ENCODE peak calls at places on chromosome 5, in four cellular contexts. L is K562, A is OCI-LY7, Z is fibroblast of lung. O is an unnamed sample. For H4K20me1, the result is how much of the 10 kb centered on the place peaks cover.

GRCh38 chr5:32584651-32585050 is 706 bp upstream of the SUB1 start:
- DNase-seq in L (no peak), A (no peak), Z (no peak), O (no peak)

GRCh38 chr5:140325486-140325885 is 20.9 kb downstream of the HBEGF start:
- DNase-seq in L (no peak), A (no peak), Z (no peak), O (no peak)

GRCh38 chr5:103425686-103426454 is 136.7 kb downstream of the NUDT12 start:
- DNase-seq in L (no peak), A (no peak), Z (peak), O (no peak)

GRCh38 chr5:106017243-106017857 is 1653.4 kb downstream of the EFNA5 start:
- DNase-seq in L (no peak), A (no peak), Z (no peak), O (no peak)

GRCh38 chr5:72584466-72584865 is 77.3 kb upstream of the ZNF366 start:
- DNase-seq in L (peak), A (no peak), Z (no peak), O (no peak)

GRCh38 chr5:30894811-30895210 is 298.7 kb upstream of the CDH6 start:
- DNase-seq in L (no peak), A (no peak), Z (peak), O (no peak)

GRCh38 chr5:109853362-109853761 is 163.6 kb downstream of the MAN2A1 start:
- DNase-seq in L (no peak), A (no peak), Z (peak), O (no peak)

GRCh38 chr5:170353011-170353890 is 35.9 kb downstream of the KCNMB1 start:
- DNase-seq in L (no peak), A (no peak), Z (no peak), O (peak)

GRCh38 chr5:95043234-95043633 is 241.7 kb downstream of the MCTP1 start:
- DNase-seq in L (peak), A (no peak), Z (no peak), O (no peak)

GRCh38 chr5:142300677-142301076 is 24.1 kb downstream of the SPRY4 start:
- DNase-seq in L (no peak), A (no peak), Z (no peak), O (no peak)

GRCh38 chr5:56456002-56456401 is 222.9 kb upstream of the ANKRD55 start:
- DNase-seq in L (no peak), A (no peak), Z (peak), O (no peak)

GRCh38 chr5:55073211-55073610 is 29.2 kb upstream of the GZMA start:
- DNase-seq in L (no peak), A (no peak), Z (no peak), O (no peak)

DNA sequence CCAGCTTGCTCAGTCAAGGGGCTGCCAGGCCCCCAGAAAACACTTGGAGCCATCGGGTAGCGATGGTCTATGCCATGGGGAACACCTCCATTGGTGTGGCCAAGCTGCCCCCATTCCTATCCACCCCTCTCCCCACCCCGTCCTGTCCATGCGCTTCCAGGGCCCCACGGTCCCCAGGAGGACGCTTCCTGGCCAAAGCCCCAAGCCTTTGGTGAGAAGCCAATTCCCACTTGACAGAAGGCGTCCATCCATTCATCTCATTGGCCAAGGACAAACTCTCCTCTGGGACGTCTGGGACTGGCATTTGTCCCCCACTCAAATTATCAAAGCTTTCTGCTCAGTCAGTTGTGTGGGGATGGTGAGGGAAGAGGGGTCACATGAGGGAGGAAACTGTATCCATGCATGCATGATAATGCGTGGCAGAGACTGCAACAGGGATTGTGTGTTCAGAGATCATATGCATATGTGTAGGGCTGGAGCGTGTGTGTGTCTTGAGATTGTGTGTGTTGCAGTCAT is 9.5 kb downstream of the CPLX2 start:
- DNase-seq in L (no peak), A (no peak), Z (no peak), O (no peak)
- H4K20me1 ChIP-seq in L (under half), A (under half), Z (under half), O (under half)

GRCh38 chr5:14180437-14180836 is 37.3 kb downstream of the TRIO start:
- DNase-seq in L (no peak), A (no peak), Z (no peak), O (no peak)

GRCh38 chr5:14177651-14178050 is 34.5 kb downstream of the TRIO start:
- DNase-seq in L (no peak), A (no peak), Z (no peak), O (no peak)

GRCh38 chr5:14178671-14179211 is 35.6 kb downstream of the TRIO start:
- DNase-seq in L (no peak), A (no peak), Z (peak), O (peak)

GRCh38 chr5:14178091-14178490 is 34.9 kb downstream of the TRIO start:
- DNase-seq in L (no peak), A (no peak), Z (peak), O (no peak)

GRCh38 chr5:14179446-14179845 is 36.3 kb downstream of the TRIO start:
- DNase-seq in L (no peak), A (no peak), Z (peak), O (no peak)
- H4K20me1 ChIP-seq in L (under half), A (under half), Z (under half), O (half or more)

GRCh38 chr5:1494780-1495524 is 28.8 kb downstream of the LPCAT1 start:
- DNase-seq in L (no peak), A (peak), Z (no peak), O (no peak)
- H4K20me1 ChIP-seq in L (under half), A (under half), Z (under half), O (under half)

GRCh38 chr5:131769337-131769736 is 27.5 kb downstream of the FNIP1 start:
- DNase-seq in L (no peak), A (no peak), Z (no peak), O (no peak)

GRCh38 chr5:131765261-131765660 is 31.6 kb downstream of the FNIP1 start:
- DNase-seq in L (no peak), A (no peak), Z (no peak), O (no peak)

GRCh38 chr5:131766689-131767088 is 30.1 kb downstream of the FNIP1 start:
- DNase-seq in L (no peak), A (no peak), Z (no peak), O (no peak)

GRCh38 chr5:131769961-131770360 is 26.9 kb downstream of the FNIP1 start:
- DNase-seq in L (no peak), A (no peak), Z (peak), O (no peak)

DNA sequence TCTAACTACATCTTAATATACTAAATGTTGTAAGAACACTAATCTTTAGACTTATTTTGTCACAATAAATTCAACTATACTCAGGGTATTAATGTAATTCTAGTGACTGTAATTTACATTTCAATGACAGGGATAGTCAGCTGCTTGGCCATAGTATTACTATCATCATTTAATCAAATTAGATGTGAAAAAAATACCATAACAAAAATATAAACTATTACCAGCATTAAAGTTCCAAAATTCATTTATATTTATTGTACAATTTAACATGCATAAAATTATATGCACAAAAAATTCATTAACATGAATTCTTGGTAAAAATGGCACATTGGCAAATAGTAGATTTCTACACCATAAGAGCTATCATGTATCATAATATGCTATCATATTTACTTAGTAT is 28.9 kb downstream of the FNIP1 start:
- DNase-seq in L (no peak), A (no peak), Z (no peak), O (no peak)
- H4K20me1 ChIP-seq in L (under half), A (under half), Z (under half), O (under half)

GRCh38 chr5:14245526-14245925 is 102.4 kb downstream of the TRIO start:
- DNase-seq in L (no peak), A (no peak), Z (no peak), O (no peak)

GRCh38 chr5:14244721-14245518 is 101.8 kb downstream of the TRIO start:
- DNase-seq in L (no peak), A (no peak), Z (peak), O (no peak)

GRCh38 chr5:14243768-14244167 is 100.6 kb downstream of the TRIO start:
- DNase-seq in L (no peak), A (no peak), Z (no peak), O (no peak)

GRCh38 chr5:14247054-14247386 is 103.9 kb downstream of the TRIO start:
- DNase-seq in L (no peak), A (no peak), Z (no peak), O (peak)

DNA sequence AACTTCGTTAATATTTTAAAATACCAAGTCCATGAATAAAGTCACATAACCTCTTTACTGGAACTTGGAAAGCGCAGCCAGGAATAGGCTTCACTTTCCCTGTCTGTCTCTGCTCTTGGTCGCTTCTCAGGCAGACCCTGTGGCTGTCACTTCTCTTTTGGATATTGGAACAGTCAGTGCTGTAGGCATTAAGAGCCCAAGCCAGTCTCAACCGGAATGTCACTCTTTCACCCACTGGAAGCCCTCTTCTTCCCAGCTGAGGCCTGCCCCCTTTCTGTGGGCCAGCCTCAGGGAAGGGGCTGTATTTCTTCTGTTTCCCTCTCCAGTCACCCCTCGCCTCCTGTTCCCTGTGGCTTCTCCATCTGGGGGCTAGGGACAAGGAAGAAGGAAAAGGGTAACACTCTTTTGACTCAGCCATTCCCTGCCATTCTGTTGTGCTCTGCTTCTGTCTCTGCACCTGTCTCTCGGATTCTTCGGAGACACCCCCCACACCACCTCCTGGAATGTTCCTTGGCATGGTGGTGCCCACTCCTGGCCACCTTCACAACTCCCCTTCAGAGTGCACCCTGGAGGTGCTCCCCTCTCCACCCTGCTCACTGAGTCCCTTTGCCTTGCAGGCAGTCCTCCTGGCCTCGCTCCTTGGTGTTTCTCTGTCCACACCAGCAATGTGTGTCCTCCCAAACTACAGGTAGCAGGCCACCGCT is 103.4 kb downstream of the TRIO start:
- DNase-seq in L (no peak), A (no peak), Z (no peak), O (peak)
- H4K20me1 ChIP-seq in L (under half), A (under half), Z (under half), O (half or more)

GRCh38 chr5:114369680-114370417 is 8.0 kb downstream of the KCNN2 start:
- DNase-seq in L (no peak), A (no peak), Z (no peak), O (no peak)
- H4K20me1 ChIP-seq in L (under half), A (under half), Z (under half), O (under half)

GRCh38 chr5:135392256-135392655 is 6.8 kb downstream of the MACROH2A1 start:
- DNase-seq in L (no peak), A (no peak), Z (peak), O (no peak)

GRCh38 chr5:135394095-135394494 is 4.9 kb downstream of the MACROH2A1 start:
- DNase-seq in L (no peak), A (no peak), Z (no peak), O (no peak)

GRCh38 chr5:135395451-135395850 is 3.6 kb downstream of the MACROH2A1 start:
- DNase-seq in L (peak), A (no peak), Z (no peak), O (no peak)

GRCh38 chr5:135393229-135393628 is 5.8 kb downstream of the MACROH2A1 start:
- DNase-seq in L (no peak), A (no peak), Z (no peak), O (no peak)

DNA sequence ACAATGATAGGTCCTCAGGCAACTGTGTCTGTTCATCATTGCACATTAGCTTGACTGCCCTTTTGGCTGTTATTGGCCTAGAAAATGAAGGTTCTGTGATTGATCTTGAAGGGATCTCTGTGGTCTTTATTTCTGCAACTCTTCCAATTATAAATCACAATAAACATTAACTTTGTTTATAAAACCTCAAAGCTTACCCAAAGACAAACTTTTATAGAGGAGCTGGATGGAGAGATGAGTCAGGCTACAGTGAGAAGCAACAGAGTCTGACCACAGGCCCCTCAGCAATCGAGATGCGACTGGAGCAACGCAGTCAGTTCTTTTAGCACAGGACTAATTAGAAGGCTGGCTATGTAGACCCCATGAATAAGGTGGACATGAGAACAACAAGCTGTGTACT is 5.3 kb downstream of the MACROH2A1 start:
- DNase-seq in L (no peak), A (no peak), Z (peak), O (no peak)
- H4K20me1 ChIP-seq in L (half or more), A (half or more), Z (under half), O (half or more)

O was measured in neural progenitor cell.